ENCODE peak calls at places on chromosomes 3 and 15, in seven cellular contexts. Y is endodermal cell, F is AG04450, I is gastrocnemius medialis, N is fibroblast of lung, C is heart right ventricle, O is fibroblast of mammary gland. U is an unnamed sample.

GRCh38 chr3:157081681-157082210 is 78.2 kb downstream of the CCNL1 start:
- DNase-seq in Y (peak), F (peak), I (peak), N (peak), C (peak), O (peak), U (peak)

GRCh38 chr15:100383302-100384107 is 41.7 kb upstream of the ADAMTS17 start:
- DNase-seq in Y (peak), F (no peak), I (no peak), N (peak), C (no peak), O (peak), U (no peak)

GRCh38 chr15:51022206-51022605 is 72.5 kb downstream of the TNFAIP8L3 start:
- DNase-seq in Y (no peak), F (no peak), I (no peak), N (no peak), C (no peak), O (peak), U (no peak)

GRCh38 chr3:67863869-67864268 is 209.5 kb upstream of the SUCLG2 start:
- DNase-seq in Y (peak), F (no peak), I (no peak), N (peak), C (no peak), O (peak), U (peak)

GRCh38 chr15:67967871-67968423 is 86.2 kb upstream of the PIAS1 start:
- DNase-seq in Y (peak), F (peak), I (peak), N (peak), C (peak), O (peak), U (peak)

GRCh38 chr15:39685999-39686613 is 96.5 kb downstream of the FSIP1 start:
- DNase-seq in Y (peak), F (peak), I (peak), N (peak), C (no peak), O (peak), U (peak)

GRCh38 chr3:16264174-16264707 is 502 bp downstream of the DPH3 start:
- DNase-seq in Y (no peak), F (no peak), I (no peak), N (no peak), C (no peak), O (peak), U (no peak)

GRCh38 chr15:81156324-81156723 is 22.3 kb downstream of the CFAP161 start:
- DNase-seq in Y (no peak), F (no peak), I (no peak), N (no peak), C (no peak), O (no peak), U (no peak)

GRCh38 chr3:148379763-148380162 is 317.9 kb upstream of the AGTR1 start:
- DNase-seq in Y (no peak), F (peak), I (no peak), N (peak), C (no peak), O (peak), U (peak)

GRCh38 chr15:46442196-46442595 is 807.4 kb downstream of the SQOR start:
- DNase-seq in Y (no peak), F (no peak), I (no peak), N (peak), C (no peak), O (peak), U (peak)

GRCh38 chr15:69225355-69226027 is 65.1 kb downstream of the GLCE start:
- DNase-seq in Y (no peak), F (no peak), I (no peak), N (peak), C (no peak), O (peak), U (peak)

GRCh38 chr15:79339588-79340314 is 28.8 kb downstream of the TMED3 start:
- DNase-seq in Y (peak), F (peak), I (no peak), N (peak), C (no peak), O (peak), U (peak)

GRCh38 chr15:57322602-57323250 is 53.6 kb upstream of the CGNL1 start:
- DNase-seq in Y (peak), F (no peak), I (no peak), N (no peak), C (no peak), O (no peak), U (no peak)

GRCh38 chr15:91561371-91562100 is 292.0 kb upstream of the SLCO3A1 start:
- DNase-seq in Y (no peak), F (peak), I (peak), N (peak), C (no peak), O (peak), U (peak)

GRCh38 chr15:63288342-63288741 is 10.9 kb downstream of the APH1B start:
- DNase-seq in Y (no peak), F (no peak), I (no peak), N (peak), C (no peak), O (no peak), U (peak)

GRCh38 chr3:126934149-126934548 is 48.8 kb upstream of the PLXNA1 start:
- DNase-seq in Y (peak), F (no peak), I (no peak), N (no peak), C (no peak), O (no peak), U (peak)

GRCh38 chr3:38370149-38370548 is 23.6 kb downstream of the XYLB start:
- DNase-seq in Y (no peak), F (no peak), I (no peak), N (no peak), C (no peak), O (no peak), U (no peak)

GRCh38 chr15:97977734-97978133 is 17.2 kb downstream of the ARRDC4 start:
- DNase-seq in Y (peak), F (no peak), I (no peak), N (no peak), C (no peak), O (no peak), U (no peak)

GRCh38 chr3:133023301-133023830 is 14.8 kb upstream of the TMEM108 start:
- DNase-seq in Y (no peak), F (no peak), I (no peak), N (no peak), C (no peak), O (no peak), U (no peak)

GRCh38 chr3:173770796-173771573 is 373.4 kb downstream of the NLGN1 start:
- DNase-seq in Y (no peak), F (no peak), I (no peak), N (peak), C (no peak), O (peak), U (peak)

GRCh38 chr3:69143605-69144004 is 21.2 kb upstream of the LMOD3 start:
- DNase-seq in Y (no peak), F (no peak), I (no peak), N (peak), C (no peak), O (peak), U (no peak)

GRCh38 chr3:152054315-152054714 is 180.9 kb downstream of the SUCNR1 start:
- DNase-seq in Y (no peak), F (no peak), I (no peak), N (no peak), C (no peak), O (no peak), U (no peak)

GRCh38 chr3:43893721-43894120 is 203.0 kb downstream of the ABHD5 start:
- DNase-seq in Y (no peak), F (no peak), I (no peak), N (peak), C (no peak), O (peak), U (peak)

GRCh38 chr15:33022629-33023028 is 171.9 kb downstream of the FMN1 start:
- DNase-seq in Y (peak), F (no peak), I (peak), N (peak), C (peak), O (peak), U (peak)

GRCh38 chr15:68797589-68798377 is 22.9 kb downstream of the ANP32A start:
- DNase-seq in Y (no peak), F (no peak), I (no peak), N (no peak), C (peak), O (no peak), U (peak)

GRCh38 chr3:196712514-196713413 is 587 bp downstream of the PIGX start:
- DNase-seq in Y (peak), F (peak), I (peak), N (peak), C (peak), O (peak), U (peak)

GRCh38 chr3:150412599-150413069 is 4.5 kb downstream of the TSC22D2 start:
- DNase-seq in Y (no peak), F (peak), I (no peak), N (peak), C (no peak), O (peak), U (peak)

GRCh38 chr3:169362261-169362660 is 301.3 kb downstream of the MECOM start:
- DNase-seq in Y (no peak), F (no peak), I (no peak), N (peak), C (no peak), O (peak), U (no peak)

GRCh38 chr3:68148471-68148870 is 494.1 kb upstream of the SUCLG2 start:
- DNase-seq in Y (no peak), F (no peak), I (no peak), N (no peak), C (no peak), O (no peak), U (no peak)

GRCh38 chr15:81888748-81889479 is 156.9 kb downstream of the MEX3B start:
- DNase-seq in Y (no peak), F (peak), I (no peak), N (peak), C (no peak), O (no peak), U (peak)

GRCh38 chr3:19866751-19867347 is 67.2 kb downstream of the EFHB start:
- DNase-seq in Y (peak), F (no peak), I (no peak), N (peak), C (no peak), O (peak), U (peak)

GRCh38 chr3:963755-964154 is 129.1 kb upstream of the CNTN6 start:
- DNase-seq in Y (no peak), F (no peak), I (no peak), N (no peak), C (no peak), O (no peak), U (no peak)

GRCh38 chr15:57079907-57080750 is 161.7 kb downstream of the TCF12 start:
- DNase-seq in Y (no peak), F (no peak), I (no peak), N (no peak), C (no peak), O (no peak), U (no peak)

DNA sequence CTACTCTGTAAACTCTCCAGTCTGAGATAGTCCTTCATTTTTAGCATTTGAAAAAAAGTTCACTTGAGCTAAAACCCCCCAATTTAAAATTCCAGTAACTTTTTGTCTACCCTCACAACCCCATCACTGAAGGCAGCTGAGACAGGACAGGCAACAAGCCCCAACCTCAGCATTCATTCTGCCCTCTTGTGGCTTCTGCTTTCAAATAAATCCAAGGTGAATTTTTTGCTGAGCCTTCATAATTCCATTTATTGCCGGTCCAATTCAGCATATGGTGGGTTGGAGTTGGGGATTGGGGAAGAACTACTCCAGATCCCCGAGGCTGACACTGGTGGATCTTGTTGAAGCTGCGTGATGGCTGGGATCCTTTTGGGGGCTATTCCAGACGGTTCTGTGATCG is 88.4 kb upstream of the THRB start:
- DNase-seq in Y (no peak), F (no peak), I (peak), N (peak), C (no peak), O (peak), U (no peak)
- TF ChIP-seq CTCF in Y (peak), F (no peak), I (peak), N (peak), C (peak), O (peak), U (no peak)

GRCh38 chr15:59918994-59919951 is 84.8 kb upstream of the FOXB1 start:
- DNase-seq in Y (no peak), F (no peak), I (no peak), N (no peak), C (no peak), O (peak), U (peak)

GRCh38 chr15:59923508-59923907 is 80.6 kb upstream of the FOXB1 start:
- DNase-seq in Y (no peak), F (no peak), I (no peak), N (no peak), C (no peak), O (no peak), U (no peak)

DNA sequence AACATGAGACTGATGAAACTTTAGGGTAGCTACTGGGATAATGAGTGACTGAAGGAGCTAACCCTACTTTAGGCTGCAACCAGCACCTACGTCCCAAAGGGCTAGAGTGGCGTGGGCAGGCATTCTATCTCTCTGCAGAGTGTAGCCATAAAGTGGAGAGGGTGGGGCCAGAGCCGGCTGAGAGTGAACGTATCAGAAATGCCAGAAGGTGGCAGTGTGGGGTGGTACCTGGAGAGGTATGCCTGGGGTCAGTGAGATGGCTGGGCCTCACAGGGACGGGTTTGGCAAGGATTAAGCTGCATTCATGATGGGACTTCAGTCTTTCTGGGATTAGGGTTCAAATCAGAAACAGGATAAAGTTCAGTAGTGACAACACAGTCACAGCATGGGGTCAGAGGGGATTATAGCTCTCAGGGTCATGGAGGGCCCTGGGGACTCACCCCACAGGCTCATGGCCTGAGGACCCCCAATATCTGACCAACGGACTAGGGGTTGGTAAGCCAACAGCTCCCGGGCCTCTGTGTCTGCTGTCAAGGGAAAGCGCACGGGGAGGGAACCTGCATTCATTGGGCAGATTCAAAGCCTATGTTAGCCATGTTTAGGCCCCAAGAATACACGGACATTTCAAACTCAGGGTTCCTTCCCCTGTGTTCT is 86.5 kb upstream of the FOXB1 start:
- DNase-seq in Y (peak), F (no peak), I (no peak), N (peak), C (peak), O (peak), U (peak)
- TF ChIP-seq CTCF in Y (peak), F (peak), I (no peak), N (peak), C (peak), O (peak), U (peak)

GRCh38 chr15:59739557-59740186 is 50.6 kb upstream of the BNIP2 start:
- DNase-seq in Y (peak), F (no peak), I (no peak), N (no peak), C (no peak), O (no peak), U (no peak)
- TF ChIP-seq CTCF in Y (peak), F (no peak), I (no peak), N (no peak), C (no peak), O (no peak), U (no peak)

GRCh38 chr3:52031896-52032295 is 24.5 kb downstream of the DUSP7 start:
- DNase-seq in Y (no peak), F (no peak), I (no peak), N (no peak), C (no peak), O (no peak), U (no peak)

GRCh38 chr3:52034212-52034611 is 22.2 kb downstream of the DUSP7 start:
- DNase-seq in Y (no peak), F (no peak), I (no peak), N (no peak), C (peak), O (no peak), U (no peak)

GRCh38 chr3:52034651-52035050 is 21.7 kb downstream of the DUSP7 start:
- DNase-seq in Y (no peak), F (no peak), I (no peak), N (no peak), C (peak), O (no peak), U (no peak)

GRCh38 chr3:52030725-52031330 is 25.5 kb downstream of the DUSP7 start:
- DNase-seq in Y (no peak), F (no peak), I (no peak), N (no peak), C (no peak), O (no peak), U (no peak)

GRCh38 chr3:52032702-52033408 is 23.5 kb downstream of the DUSP7 start:
- DNase-seq in Y (no peak), F (no peak), I (no peak), N (no peak), C (no peak), O (no peak), U (no peak)
- TF ChIP-seq CTCF in Y (peak), F (no peak), I (no peak), N (no peak), C (no peak), O (no peak), U (no peak)

GRCh38 chr3:104102386-104102785 is 1264.3 kb upstream of the ALCAM start:
- DNase-seq in Y (peak), F (peak), I (no peak), N (peak), C (no peak), O (peak), U (peak)
- TF ChIP-seq CTCF in Y (peak), F (peak), I (no peak), N (peak), C (no peak), O (peak), U (peak)

GRCh38 chr3:46607603-46608028 is 4.7 kb upstream of the FAM240A start:
- DNase-seq in Y (peak), F (no peak), I (no peak), N (peak), C (no peak), O (peak), U (no peak)
- TF ChIP-seq CTCF in Y (peak), F (peak), I (no peak), N (peak), C (no peak), O (peak), U (no peak)

DNA sequence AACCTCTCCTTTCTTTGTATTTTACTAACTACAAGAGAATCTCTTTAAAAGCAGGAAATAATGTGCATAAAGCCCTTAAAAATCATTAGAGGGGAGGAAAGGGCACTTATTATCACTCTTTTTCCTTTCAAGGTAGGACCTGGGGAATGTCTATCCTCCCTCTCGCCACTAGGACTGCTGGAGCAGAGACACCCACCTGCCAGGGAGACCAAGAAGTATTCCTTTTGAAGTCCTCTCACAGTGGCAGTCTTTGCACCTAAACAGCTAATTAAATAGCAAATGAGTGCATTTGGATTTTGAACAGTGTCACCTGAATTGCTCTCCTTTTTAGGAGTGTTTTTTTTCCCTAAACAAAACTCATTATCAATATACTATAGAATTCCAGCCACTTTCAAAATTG is 874.1 kb downstream of the ZPLD1 start:
- DNase-seq in Y (peak), F (no peak), I (no peak), N (no peak), C (no peak), O (no peak), U (no peak)
- TF ChIP-seq CTCF in Y (peak), F (no peak), I (no peak), N (no peak), C (no peak), O (no peak), U (no peak)

DNA sequence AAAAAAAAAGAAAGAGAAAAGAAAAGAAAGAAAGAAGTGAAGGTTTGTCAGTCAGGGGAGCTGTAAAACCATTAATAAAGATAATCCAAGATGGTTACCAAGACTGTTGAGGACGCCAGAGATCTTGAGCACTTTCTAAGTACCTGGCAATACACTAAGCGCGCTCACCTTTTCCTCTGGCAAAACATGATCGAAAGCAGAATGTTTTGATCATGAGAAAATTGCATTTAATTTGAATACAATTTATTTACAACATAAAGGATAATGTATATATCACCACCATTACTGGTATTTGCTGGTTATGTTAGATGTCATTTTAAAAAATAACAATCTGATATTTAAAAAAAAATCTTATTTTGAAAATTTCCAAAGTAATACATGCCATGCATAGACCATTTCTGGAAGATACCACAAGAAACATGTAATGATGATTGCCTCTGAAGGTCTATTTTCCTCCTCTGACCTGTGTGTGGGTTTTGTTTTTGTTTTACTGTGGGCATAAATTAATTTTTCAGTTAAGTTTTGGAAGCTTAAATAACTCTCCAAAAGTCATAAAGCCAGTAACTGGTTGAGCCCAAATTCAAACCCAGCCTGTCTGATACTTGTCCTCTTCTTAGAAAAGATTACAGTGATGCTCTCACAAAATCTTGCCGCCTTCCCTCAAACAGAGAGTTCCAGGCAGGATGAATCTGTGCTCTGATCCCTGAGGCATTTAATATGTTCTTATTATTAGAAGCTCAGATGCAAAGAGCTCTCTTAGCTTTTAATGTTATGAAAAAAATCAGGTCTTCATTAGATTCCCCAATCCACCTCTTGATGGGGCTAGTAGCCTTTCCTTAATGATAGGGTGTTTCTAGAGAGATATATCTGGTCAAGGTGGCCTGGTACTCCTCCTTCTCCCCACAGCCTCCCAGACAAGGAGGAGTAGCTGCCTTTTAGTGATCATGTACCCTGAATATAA is 2.0 kb downstream of the B2M start:
- DNase-seq in Y (no peak), F (no peak), I (no peak), N (peak), C (no peak), O (peak), U (no peak)
- TF ChIP-seq CTCF in Y (peak), F (peak), I (no peak), N (peak), C (no peak), O (peak), U (peak)